ENCODE peak calls at places on chromosomes 6 and 20, in four cellular contexts. One of them, this sample, is unnamed.

GRCh38 chr6:140271759-140272377 is 897.4 kb upstream of the CITED2 start:
- DNase-seq in GM12865: peak
- DNase-seq in HTR-8/SVneo: no peak
- DNase-seq in GM13976: peak
- DNase-seq in this sample: no peak

GRCh38 chr20:46820682-46821081 is 74.0 kb upstream of the EYA2 start:
- DNase-seq in GM12865: no peak
- DNase-seq in HTR-8/SVneo: no peak
- DNase-seq in GM13976: no peak
- DNase-seq in this sample: peak

GRCh38 chr6:129744880-129745237 is 34.9 kb upstream of the ARHGAP18 start:
- DNase-seq in GM12865: no peak
- DNase-seq in HTR-8/SVneo: no peak
- DNase-seq in GM13976: no peak
- DNase-seq in this sample: no peak

GRCh38 chr20:22795897-22796296 is 211.5 kb upstream of the FOXA2 start:
- DNase-seq in GM12865: no peak
- DNase-seq in HTR-8/SVneo: peak
- DNase-seq in GM13976: no peak
- DNase-seq in this sample: peak

GRCh38 chr6:35240838-35241801 is 18.4 kb upstream of the ZNF76 start:
- DNase-seq in GM12865: peak
- DNase-seq in HTR-8/SVneo: peak
- DNase-seq in GM13976: peak
- DNase-seq in this sample: peak

GRCh38 chr6:24229694-24230093 is 103.7 kb downstream of the NRSN1 start:
- DNase-seq in GM12865: no peak
- DNase-seq in HTR-8/SVneo: no peak
- DNase-seq in GM13976: no peak
- DNase-seq in this sample: no peak

GRCh38 chr20:32589256-32589655 is 4.1 kb upstream of the NOL4L start:
- DNase-seq in GM12865: no peak
- DNase-seq in HTR-8/SVneo: no peak
- DNase-seq in GM13976: no peak
- DNase-seq in this sample: peak

GRCh38 chr6:37866590-37867507 is 47.3 kb downstream of the ZFAND3 start:
- DNase-seq in GM12865: no peak
- DNase-seq in HTR-8/SVneo: no peak
- DNase-seq in GM13976: no peak
- DNase-seq in this sample: peak

GRCh38 chr6:44056392-44057237 is 70.6 kb downstream of the MRPL14 start:
- DNase-seq in GM12865: no peak
- DNase-seq in HTR-8/SVneo: no peak
- DNase-seq in GM13976: no peak
- DNase-seq in this sample: peak

GRCh38 chr6:33699131-33699530 is 12.4 kb downstream of the UQCC2 start:
- DNase-seq in GM12865: no peak
- DNase-seq in HTR-8/SVneo: no peak
- DNase-seq in GM13976: no peak
- DNase-seq in this sample: peak

GRCh38 chr20:5150226-5151076 is 23.6 kb downstream of the CDS2 start:
- DNase-seq in GM12865: no peak
- DNase-seq in HTR-8/SVneo: peak
- DNase-seq in GM13976: no peak
- DNase-seq in this sample: no peak

This sample was measured in bronchial epithelial cell.